ENCODE peak calls at places on chromosomes 13 and 19, in nine cellular contexts. U is adrenal gland, D is IMR-90, Y is transverse colon, R is cardiac muscle cell, G is tibial artery, W is neural crest cell, H is PC-3, B is AG04449. N is an unnamed sample.

GRCh38 chr19:29013325-29013724 is 199.6 kb downstream of the UQCRFS1 start:
- DNase-seq in U (no peak), D (no peak), Y (no peak), R (no peak), G (no peak), W (no peak), H (no peak), B (no peak), N (no peak)

GRCh38 chr19:21483589-21484170 is 21.7 kb upstream of the ZNF429 start:
- DNase-seq in U (peak), D (no peak), Y (peak), R (peak), G (no peak), W (peak), H (no peak), B (no peak), N (no peak)

GRCh38 chr13:24065172-24065571 is 95.3 kb upstream of the SPATA13 start:
- DNase-seq in U (no peak), D (no peak), Y (no peak), R (no peak), G (no peak), W (no peak), H (no peak), B (no peak), N (no peak)

GRCh38 chr19:35120492-35120891 is 4.9 kb downstream of the FXYD3 start:
- DNase-seq in U (no peak), D (peak), Y (no peak), R (peak), G (peak), W (no peak), H (peak), B (peak), N (peak)

GRCh38 chr13:111110054-111110453 is 5.1 kb upstream of the ARHGEF7 start:
- DNase-seq in U (no peak), D (no peak), Y (no peak), R (no peak), G (no peak), W (no peak), H (no peak), B (no peak), N (no peak)

GRCh38 chr13:89239361-89240127 is 1568.4 kb downstream of the SLITRK5 start:
- DNase-seq in U (no peak), D (no peak), Y (no peak), R (peak), G (no peak), W (no peak), H (peak), B (no peak), N (peak)

GRCh38 chr19:12676384-12676792 is 5.3 kb downstream of the DHPS start:
- DNase-seq in U (peak), D (peak), Y (peak), R (peak), G (peak), W (peak), H (peak), B (no peak), N (peak)

GRCh38 chr13:43229506-43229905 is 206.1 kb downstream of the DNAJC15 start:
- DNase-seq in U (no peak), D (peak), Y (no peak), R (peak), G (no peak), W (no peak), H (peak), B (no peak), N (peak)

GRCh38 chr19:8221161-8221560 is 12.0 kb downstream of the CERS4 start:
- DNase-seq in U (no peak), D (no peak), Y (no peak), R (no peak), G (no peak), W (no peak), H (no peak), B (no peak), N (peak)

GRCh38 chr13:29507356-29507755 is 88.1 kb downstream of the SLC7A1 start:
- DNase-seq in U (no peak), D (no peak), Y (no peak), R (no peak), G (no peak), W (no peak), H (no peak), B (no peak), N (no peak)

GRCh38 chr19:34254552-34255432 is at the start of gene GARRE1:
- DNase-seq in U (peak), D (peak), Y (peak), R (peak), G (no peak), W (peak), H (no peak), B (no peak), N (no peak)

GRCh38 chr19:5131031-5131865 is 162.3 kb downstream of the KDM4B start:
- DNase-seq in U (no peak), D (no peak), Y (peak), R (no peak), G (no peak), W (no peak), H (no peak), B (no peak), N (no peak)

GRCh38 chr19:1259206-1259872 is 9.8 kb upstream of the CIRBP start:
- DNase-seq in U (peak), D (peak), Y (peak), R (peak), G (peak), W (no peak), H (peak), B (no peak), N (peak)

GRCh38 chr13:36412736-36413135 is 19.6 kb upstream of the CCNA1 start:
- DNase-seq in U (no peak), D (no peak), Y (no peak), R (peak), G (no peak), W (no peak), H (no peak), B (no peak), N (no peak)

GRCh38 chr19:11971045-11971444 is 6.2 kb downstream of the ZNF763 start:
- DNase-seq in U (no peak), D (no peak), Y (no peak), R (no peak), G (no peak), W (no peak), H (no peak), B (no peak), N (no peak)

GRCh38 chr19:1651548-1652394 is 644 bp downstream of the TCF3 start:
- DNase-seq in U (peak), D (peak), Y (peak), R (peak), G (peak), W (no peak), H (no peak), B (no peak), N (peak)

GRCh38 chr19:3359850-3360493 is 6.4 kb upstream of the NFIC start:
- DNase-seq in U (no peak), D (no peak), Y (no peak), R (peak), G (no peak), W (no peak), H (no peak), B (no peak), N (no peak)

GRCh38 chr13:99323488-99323887 is 16.3 kb upstream of the GPR183 start:
- DNase-seq in U (no peak), D (peak), Y (no peak), R (no peak), G (no peak), W (no peak), H (peak), B (no peak), N (peak)

GRCh38 chr19:45730389-45731288 is at the start of gene FBXO46:
- DNase-seq in U (peak), D (peak), Y (peak), R (peak), G (peak), W (peak), H (peak), B (peak), N (peak)
- TF ChIP-seq CTCF in U (no peak), D (peak), Y (no peak), R (peak), G (no peak), W (no peak), H (peak), B (peak), N (no peak)

GRCh38 chr13:27283906-27284523 is 13.4 kb downstream of the RASL11A start:
- DNase-seq in U (peak), D (no peak), Y (peak), R (peak), G (peak), W (no peak), H (peak), B (no peak), N (peak)
- TF ChIP-seq CTCF in U (peak), D (peak), Y (no peak), R (peak), G (peak), W (no peak), H (peak), B (peak), N (no peak)

DNA sequence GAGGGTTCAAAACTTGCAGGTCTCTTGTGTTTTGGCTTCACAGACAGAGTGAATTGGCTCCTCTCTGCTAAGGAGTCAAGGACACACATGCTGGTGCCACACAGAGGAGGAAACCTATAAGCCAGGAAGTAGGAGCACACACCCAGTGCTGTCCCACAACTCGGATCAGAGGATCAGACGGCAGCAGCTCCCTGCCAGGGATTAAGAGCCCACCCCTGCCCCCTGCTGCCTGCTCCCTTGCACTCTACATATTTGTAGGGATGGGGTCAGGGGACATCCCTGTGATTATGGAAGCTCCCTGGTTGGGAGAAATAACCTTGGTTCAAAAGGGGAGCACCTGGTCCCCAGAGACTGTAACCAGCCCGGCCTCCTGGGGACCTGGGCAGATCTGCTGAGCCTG is 77.5 kb upstream of the CLDN10 start:
- DNase-seq in U (no peak), D (no peak), Y (no peak), R (no peak), G (no peak), W (no peak), H (no peak), B (no peak), N (no peak)
- TF ChIP-seq CTCF in U (no peak), D (no peak), Y (no peak), R (no peak), G (no peak), W (no peak), H (no peak), B (no peak), N (no peak)

GRCh38 chr19:48539503-48540096 is 12.4 kb upstream of the SULT2B1 start:
- DNase-seq in U (peak), D (peak), Y (peak), R (peak), G (no peak), W (no peak), H (peak), B (no peak), N (peak)
- TF ChIP-seq CTCF in U (no peak), D (no peak), Y (no peak), R (no peak), G (no peak), W (no peak), H (no peak), B (no peak), N (no peak)

DNA sequence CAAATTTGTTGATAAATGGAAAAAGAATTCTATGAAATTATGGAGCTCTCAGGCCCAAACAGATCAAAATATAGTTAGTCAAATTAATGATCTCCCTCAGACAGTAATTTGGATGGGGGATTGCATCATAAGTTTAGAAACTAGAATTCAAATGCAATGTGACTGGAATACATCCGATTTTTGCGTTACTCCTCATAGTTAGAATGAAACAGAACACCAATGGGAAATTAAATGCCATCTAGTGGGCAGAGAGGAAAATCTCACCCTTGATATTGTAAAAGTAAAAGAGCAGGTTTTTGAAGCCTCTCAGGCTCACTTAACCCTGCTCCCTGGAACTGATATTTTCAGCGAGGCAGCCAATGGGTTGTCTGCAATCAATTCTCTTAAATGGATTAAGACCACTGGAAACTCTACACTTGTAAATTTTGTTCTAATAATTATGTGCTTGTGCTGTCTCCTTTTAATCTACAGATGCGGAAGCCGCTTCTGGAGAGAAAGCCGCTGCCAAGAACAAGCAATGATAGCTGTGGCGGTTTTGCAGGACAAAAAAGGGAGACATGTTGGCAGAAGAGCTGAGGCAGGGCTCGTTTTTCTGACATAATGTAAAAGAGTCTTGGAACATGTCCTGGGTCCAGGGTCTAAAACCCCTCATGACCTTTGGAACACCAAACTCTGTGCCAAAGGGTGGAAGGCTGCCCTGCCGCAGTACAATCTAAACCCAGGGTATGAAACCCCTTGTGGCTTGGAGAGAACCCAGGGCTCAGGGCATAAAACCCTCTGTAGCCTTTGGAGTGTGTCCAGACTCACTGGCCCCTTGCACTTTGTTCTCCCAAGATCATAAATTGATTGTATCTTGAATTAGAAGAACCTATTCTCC is 12.9 kb downstream of the ZNF417 start:
- DNase-seq in U (no peak), D (peak), Y (no peak), R (peak), G (no peak), W (no peak), H (peak), B (peak), N (peak)
- TF ChIP-seq CTCF in U (peak), D (peak), Y (peak), R (peak), G (peak), W (peak), H (peak), B (peak), N (peak)